ENCODE peak calls at places on chromosome X, in seven cellular contexts. H, O, X, S, Y, N and K are unnamed samples.

GRCh38 chrX:68824565-68825125 is 4.2 kb upstream of the EFNB1 start:
- DNase-seq in H (no peak), O (no peak), S (no peak), N (no peak), X (no peak), Y (no peak), K (no peak)

GRCh38 chrX:48957477-48957826 is at the start of gene OTUD5:
- DNase-seq in S (no peak), O (peak; percentile 72), Y (peak; percentile 79), N (peak; percentile 87), H (peak; percentile 65), X (no peak), K (no peak)

GRCh38 chrX:151722241-151722846 is 6.5 kb downstream of the FATE1 start:
- DNase-seq in N (no peak), S (no peak), Y (peak; percentile 82), O (no peak), X (no peak), H (no peak), K (no peak)

GRCh38 chrX:39688576-39689373 is 409.0 kb downstream of the BCOR start:
- DNase-seq in N (peak; percentile 30), H (no peak), X (no peak), Y (peak; percentile 81), S (peak; percentile 8), O (no peak), K (peak; percentile 48)

GRCh38 chrX:22699591-22700091 is 300.1 kb upstream of the DDX53 start:
- DNase-seq in N (no peak), S (no peak), O (no peak), H (no peak), Y (no peak), X (peak; percentile 77), K (no peak)

GRCh38 chrX:17030092-17030491 is 83.6 kb downstream of the REPS2 start:
- DNase-seq in Y (no peak), X (no peak), H (no peak), O (no peak), N (no peak), S (no peak), K (no peak)

GRCh38 chrX:119880076-119880475 is 8.4 kb downstream of the NDUFA1 start:
- DNase-seq in O (no peak), H (no peak), X (no peak), N (no peak), S (no peak), Y (no peak), K (no peak)

GRCh38 chrX:150298841-150299551 is 64.1 kb upstream of the MAMLD1 start:
- DNase-seq in Y (no peak), S (peak; percentile 18), H (no peak), X (no peak), N (no peak), O (no peak), K (no peak)

GRCh38 chrX:55841962-55842752 is 124.6 kb downstream of the RRAGB start:
- DNase-seq in N (peak; percentile 7), S (no peak), Y (no peak), O (no peak), H (no peak), X (no peak), K (no peak)

GRCh38 chrX:29318051-29318450 is 730.8 kb downstream of the IL1RAPL1 start:
- DNase-seq in S (no peak), X (peak; percentile 25), H (no peak), O (no peak), N (no peak), Y (no peak), K (no peak)

GRCh38 chrX:150200820-150201287 is 162.3 kb upstream of the MAMLD1 start:
- DNase-seq in N (peak; percentile 43), Y (no peak), H (no peak), S (peak; percentile 100), O (no peak), X (peak; percentile 95), K (peak; percentile 81)

GRCh38 chrX:57329008-57329407 is 42.5 kb downstream of the FAAH2 start:
- DNase-seq in N (no peak), S (no peak), X (no peak), H (no peak), O (no peak), Y (no peak), K (peak; percentile 6)

GRCh38 chrX:108415146-108415545 is 23.1 kb downstream of the COL4A6 start:
- DNase-seq in H (no peak), N (no peak), O (no peak), S (no peak), Y (no peak), X (no peak), K (no peak)

GRCh38 chrX:526295-527224 is 104.0 kb upstream of the SHOX start:
- DNase-seq in X (no peak), S (no peak), H (no peak), N (no peak), O (no peak), Y (no peak), K (no peak)

GRCh38 chrX:7059214-7059838 is 88.2 kb upstream of the STS start:
- DNase-seq in O (no peak), S (no peak), H (no peak), N (peak; percentile 41), Y (no peak), X (no peak), K (no peak)

GRCh38 chrX:21985332-21985777 is 44.8 kb downstream of the SMS start:
- DNase-seq in Y (peak; percentile 66), N (peak; percentile 34), X (peak; percentile 64), H (peak; percentile 43), O (peak; percentile 64), S (peak; percentile 83), K (peak; percentile 85)

GRCh38 chrX:51461053-51462050 is 35.0 kb downstream of the NUDT11 start:
- DNase-seq in N (peak; percentile 6), S (peak; percentile 14), O (no peak), H (no peak), Y (no peak), X (peak; percentile 5), K (peak; percentile 58)

GRCh38 chrX:153703036-153703370 is 15.3 kb downstream of the SLC6A8 start:
- DNase-seq in X (no peak), H (no peak), O (no peak), Y (peak; percentile 71), S (peak; percentile 83), N (no peak), K (no peak)

GRCh38 chrX:41447897-41448296 is 754 bp downstream of the NYX start:
- DNase-seq in O (no peak), N (peak; percentile 23), X (no peak), Y (no peak), S (no peak), H (no peak), K (no peak)

GRCh38 chrX:44462851-44463250 is 79.8 kb downstream of the FUNDC1 start:
- DNase-seq in N (no peak), S (peak; percentile 14), X (no peak), Y (no peak), O (no peak), H (no peak), K (no peak)

GRCh38 chrX:11053351-11053750 is 57.8 kb upstream of the HCCS start:
- DNase-seq in Y (no peak), H (no peak), O (no peak), N (no peak), S (no peak), X (no peak), K (no peak)

GRCh38 chrX:136806891-136807410 is 26.2 kb upstream of the ARHGEF6 start:
- DNase-seq in Y (no peak), O (no peak), N (no peak), H (no peak), X (no peak), S (no peak), K (no peak)

GRCh38 chrX:118495061-118495921 is at the start of gene DOCK11:
- DNase-seq in H (peak; percentile 72), S (peak; percentile 49), Y (peak; percentile 75), O (peak; percentile 73), X (peak; percentile 64), N (peak; percentile 83), K (peak; percentile 67)

GRCh38 chrX:112800901-112801775 is 39.5 kb downstream of the AMOT start:
- DNase-seq in O (no peak), N (no peak), Y (no peak), S (no peak), H (no peak), X (no peak), K (peak; percentile 66)

GRCh38 chrX:40952855-40953254 is 132.4 kb upstream of the USP9X start:
- DNase-seq in X (peak; percentile 20), N (no peak), Y (no peak), H (no peak), O (no peak), S (peak; percentile 36), K (no peak)

GRCh38 chrX:130173190-130173895 is 1.6 kb downstream of the RAB33A start:
- DNase-seq in N (peak; percentile 74), O (no peak), S (peak; percentile 59), Y (no peak), H (no peak), X (peak; percentile 81), K (peak; percentile 59)

GRCh38 chrX:13131511-13132137 is 87.2 kb upstream of the FAM9C start:
- DNase-seq in N (no peak), X (no peak), Y (no peak), O (no peak), S (no peak), H (no peak), K (no peak)

GRCh38 chrX:71846429-71846828 is 64.2 kb upstream of the NHSL2 start:
- DNase-seq in O (no peak), X (peak; percentile 15), H (no peak), Y (no peak), S (peak; percentile 72), N (no peak), K (no peak)

GRCh38 chrX:38800981-38801845 is at the start of gene MID1IP1:
- DNase-seq in N (peak; percentile 72), O (peak; percentile 76), H (peak; percentile 69), X (peak; percentile 85), Y (peak; percentile 87), S (no peak), K (peak; percentile 91)

GRCh38 chrX:154748712-154749339 is 2.1 kb downstream of the GAB3 start:
- DNase-seq in H (no peak), S (peak; percentile 59), X (no peak), Y (no peak), N (peak; percentile 43), O (peak; percentile 35), K (peak; percentile 91)

GRCh38 chrX:94288325-94288724 is 614.3 kb downstream of the FAM133A start:
- DNase-seq in X (no peak), H (no peak), N (no peak), S (no peak), Y (no peak), O (no peak), K (no peak)

GRCh38 chrX:4263005-4263404 is 549.6 kb upstream of the PRKX start:
- DNase-seq in H (no peak), Y (no peak), X (no peak), O (no peak), S (no peak), N (no peak), K (peak; percentile 27)

GRCh38 chrX:136600059-136600458 is 47.9 kb upstream of the CD40LG start:
- DNase-seq in Y (no peak), S (no peak), N (no peak), X (no peak), H (no peak), O (no peak), K (no peak)

GRCh38 chrX:50780144-50780543 is 33.9 kb downstream of the SHROOM4 start:
- DNase-seq in O (no peak), Y (no peak), N (no peak), S (no peak), H (no peak), X (no peak), K (no peak)

GRCh38 chrX:110915120-110915519 is 119.5 kb upstream of the CHRDL1 start:
- DNase-seq in Y (no peak), X (peak; percentile 59), H (no peak), N (no peak), S (no peak), O (no peak), K (peak; percentile 48)

GRCh38 chrX:132023117-132023895 is at the start of gene STK26:
- DNase-seq in H (peak; percentile 66), N (peak; percentile 78), O (peak; percentile 73), S (peak; percentile 11), X (peak; percentile 38), Y (peak; percentile 83), K (peak; percentile 86)

GRCh38 chrX:110318664-110318968 is 731 bp upstream of the AMMECR1 start:
- DNase-seq in H (no peak), Y (no peak), N (no peak), X (no peak), O (no peak), S (no peak), K (peak; percentile 26)

GRCh38 chrX:106952988-106953387 is 32.8 kb downstream of the CLDN2 start:
- DNase-seq in H (no peak), X (no peak), S (no peak), N (no peak), Y (no peak), O (no peak), K (no peak)